ENCODE peak calls at places on chromosomes 13 and 19, in ten cellular contexts. W is effector memory CD4-positive, alpha-beta T cell; I is A549; G is IMR-90; E is cardiac muscle cell; S is endodermal cell; M is uterus; Z is H1; A is H9; P is CD4-positive, alpha-beta memory T cell. T is an unnamed sample.

GRCh38 chr19:56639217-56639616 is 3.7 kb upstream of the SMIM17 start:
- DNase-seq in S (no peak), P (no peak), W (no peak), Z (no peak), M (no peak), G (peak; percentile 3), E (peak; percentile 46), I (no peak), A (no peak), T (no peak)

GRCh38 chr13:70755411-70755810 is 647.2 kb upstream of the KLHL1 start:
- DNase-seq in S (no peak), P (no peak), I (no peak), W (no peak), A (no peak), Z (no peak), E (no peak), G (no peak), M (no peak), T (no peak)

GRCh38 chr13:74895042-74895811 is 586.7 kb downstream of the TBC1D4 start:
- DNase-seq in W (no peak), Z (no peak), I (no peak), P (no peak), S (no peak), G (no peak), M (no peak), E (no peak), A (no peak), T (no peak)

GRCh38 chr19:2888739-2889224 is 11.9 kb upstream of the ZNF57 start:
- DNase-seq in S (no peak), M (peak; percentile 28), P (peak; percentile 59), G (no peak), Z (no peak), I (no peak), W (peak; percentile 47), A (peak; percentile 31), E (no peak), T (no peak)

GRCh38 chr13:51539887-51540286 is 44.4 kb upstream of the WDFY2 start:
- DNase-seq in M (no peak), A (no peak), W (no peak), Z (no peak), P (no peak), E (no peak), S (no peak), G (peak; percentile 67), I (no peak), T (no peak)

GRCh38 chr19:55391702-55392615 is 6.2 kb downstream of the RPL28 start:
- DNase-seq in I (no peak), W (no peak), A (no peak), Z (no peak), P (no peak), S (no peak), M (no peak), E (no peak), G (peak; percentile 77), T (no peak)

GRCh38 chr19:29577662-29577963 is 28.5 kb upstream of the POP4 start:
- DNase-seq in E (no peak), Z (no peak), P (no peak), S (no peak), W (no peak), A (peak; percentile 14), M (no peak), G (no peak), I (no peak), T (no peak)

GRCh38 chr13:44668707-44669106 is 92.6 kb upstream of the TSC22D1 start:
- DNase-seq in G (peak; percentile 86), S (no peak), P (no peak), A (no peak), I (no peak), E (no peak), Z (no peak), W (no peak), M (no peak), T (no peak)

GRCh38 chr13:36124236-36124822 is 6.9 kb downstream of the DCLK1 start:
- DNase-seq in I (no peak), M (peak; percentile 24), A (no peak), W (no peak), G (peak; percentile 4), S (no peak), E (no peak), Z (no peak), P (no peak), T (peak; percentile 37)

GRCh38 chr13:79245937-79246574 is 160.0 kb downstream of the RBM26 start:
- DNase-seq in S (peak; percentile 49), I (no peak), G (no peak), Z (no peak), E (no peak), A (no peak), P (no peak), M (no peak), W (no peak), T (no peak)

GRCh38 chr13:111025310-111025709 is 89.8 kb upstream of the ARHGEF7 start:
- DNase-seq in E (no peak), S (no peak), W (no peak), G (no peak), P (no peak), I (no peak), Z (no peak), M (no peak), A (no peak), T (no peak)

GRCh38 chr19:19487077-19488040 is 28.0 kb downstream of the TSSK6 start:
- DNase-seq in Z (no peak), G (no peak), P (no peak), I (no peak), E (no peak), W (no peak), M (no peak), A (no peak), S (no peak), T (no peak)

GRCh38 chr13:82749551-82749950 is 1132.7 kb downstream of the SLITRK1 start:
- DNase-seq in S (no peak), W (no peak), I (no peak), E (no peak), P (no peak), A (no peak), G (peak; percentile 42), Z (no peak), M (no peak), T (no peak)

GRCh38 chr19:48928164-48929005 is 5.1 kb upstream of the DHDH start:
- DNase-seq in Z (no peak), M (no peak), G (peak; percentile 58), E (no peak), I (no peak), A (no peak), S (no peak), P (no peak), W (no peak), T (no peak)

GRCh38 chr13:97125051-97125809 is 96.9 kb upstream of the MBNL2 start:
- DNase-seq in P (no peak), I (peak; percentile 41), A (no peak), E (peak; percentile 65), S (no peak), G (peak; percentile 74), W (no peak), Z (no peak), M (peak; percentile 54), T (peak; percentile 24)

GRCh38 chr19:8457209-8457608 is 12.4 kb downstream of the HNRNPM start:
- DNase-seq in S (no peak), P (no peak), M (no peak), W (no peak), G (no peak), Z (no peak), A (no peak), E (no peak), I (no peak), T (no peak)

GRCh38 chr19:8459520-8460260 is 14.9 kb downstream of the HNRNPM start:
- DNase-seq in P (no peak), E (no peak), I (peak; percentile 52), Z (no peak), G (peak; percentile 86), S (no peak), M (no peak), A (no peak), W (no peak), T (no peak)

GRCh38 chr19:8459095-8459494 is 14.3 kb downstream of the HNRNPM start:
- DNase-seq in W (no peak), I (no peak), G (no peak), A (no peak), M (no peak), E (no peak), Z (no peak), S (no peak), P (no peak), T (no peak)

GRCh38 chr19:8457802-8458201 is 13.0 kb downstream of the HNRNPM start:
- DNase-seq in E (no peak), M (no peak), I (no peak), S (no peak), A (no peak), P (no peak), Z (no peak), G (no peak), W (no peak), T (no peak)

GRCh38 chr19:8458380-8458779 is 13.6 kb downstream of the HNRNPM start:
- DNase-seq in M (no peak), A (no peak), S (no peak), G (no peak), E (no peak), Z (no peak), P (no peak), W (no peak), I (no peak), T (no peak)
- H3K4me1 ChIP-seq in M (peaks cover 10% of the 10 kb centered on the region), A (peaks cover 2% of the 10 kb centered on the region), S (peaks cover 22% of the 10 kb centered on the region), G (peaks cover 32% of the 10 kb centered on the region), E (peaks cover 42% of the 10 kb centered on the region), Z (peaks cover 14% of the 10 kb centered on the region), P (peaks cover 68% of the 10 kb centered on the region), W (peaks cover 11% of the 10 kb centered on the region), I (peaks cover 70% of the 10 kb centered on the region), T (peaks cover 57% of the 10 kb centered on the region)

GRCh38 chr19:6668696-6669095 is 1.3 kb downstream of the TNFSF14 start:
- DNase-seq in M (no peak), A (no peak), W (peak; percentile 21), S (no peak), P (no peak), Z (no peak), E (no peak), I (no peak), G (no peak), T (no peak)
- H3K4me1 ChIP-seq in M (no peaks in the 10 kb centered on the region), A (no peaks in the 10 kb centered on the region), W (peaks cover 16% of the 10 kb centered on the region), S (no peaks in the 10 kb centered on the region), P (peaks cover 50% of the 10 kb centered on the region), Z (no peaks in the 10 kb centered on the region), E (no peaks in the 10 kb centered on the region), I (no peaks in the 10 kb centered on the region), G (no peaks in the 10 kb centered on the region), T (no peaks in the 10 kb centered on the region)

GRCh38 chr13:114123876-114124275 is 8.5 kb downstream of the RASA3 start:
- DNase-seq in P (no peak), W (no peak), E (no peak), S (no peak), G (no peak), M (no peak), I (no peak), A (no peak), Z (no peak), T (no peak)
- H3K4me1 ChIP-seq in P (peaks cover 91% of the 10 kb centered on the region), W (peaks cover 89% of the 10 kb centered on the region), E (peaks cover 36% of the 10 kb centered on the region), S (no peaks in the 10 kb centered on the region), G (peaks cover 32% of the 10 kb centered on the region), M (peaks cover 17% of the 10 kb centered on the region), I (peaks cover 6% of the 10 kb centered on the region), A (peaks cover under 1% of the 10 kb centered on the region), Z (peaks cover 17% of the 10 kb centered on the region), T (no peaks in the 10 kb centered on the region)

DNA sequence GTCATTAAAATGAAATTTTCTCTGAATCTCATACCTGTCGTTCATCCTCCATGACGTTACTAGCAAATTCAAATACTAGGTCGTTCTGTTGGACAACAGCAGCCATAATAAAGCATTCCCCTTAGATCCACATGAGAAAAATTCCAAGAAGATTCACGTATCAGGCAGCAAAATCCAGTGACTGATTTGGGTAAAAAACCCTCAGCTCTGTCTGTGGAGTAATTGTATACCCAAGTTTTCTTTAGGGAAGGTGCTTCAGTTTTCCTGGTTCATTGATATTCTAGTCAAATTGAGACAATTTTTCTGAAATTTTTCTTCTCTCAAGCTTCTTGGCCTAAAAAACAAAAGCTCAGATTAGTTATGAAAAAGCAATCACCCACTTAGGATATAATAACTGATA is 37.2 kb downstream of the ELF1 start:
- DNase-seq in G (no peak), E (no peak), M (no peak), Z (no peak), S (no peak), I (no peak), A (no peak), W (no peak), P (no peak), T (no peak)
- H3K4me1 ChIP-seq in G (peaks cover 5% of the 10 kb centered on the region), E (peaks cover 12% of the 10 kb centered on the region), M (no peaks in the 10 kb centered on the region), Z (no peaks in the 10 kb centered on the region), S (no peaks in the 10 kb centered on the region), I (peaks cover 30% of the 10 kb centered on the region), A (no peaks in the 10 kb centered on the region), W (peaks cover 23% of the 10 kb centered on the region), P (peaks cover 50% of the 10 kb centered on the region), T (peaks cover 33% of the 10 kb centered on the region)

T was measured in pancreas.